ENCODE peak calls at places on chromosomes 6 and 20, in six cellular contexts. O is DMS 273 treated with DMSO at 0.1 percent for 48 hours; E is stimulated activated CD4-positive, alpha-beta T cell treated with anti-CD3 and anti-CD28 coated beads, Interleukin-4, amount 100 ng/mL, for 1 hour; Q is T follicular helper cell; N is small intestine; F is omental fat pad. M is an unnamed sample.

GRCh38 chr6:40916816-40917215 is 122.2 kb downstream of the UNC5CL start:
- DNase-seq in O (no peak), E (no peak), Q (no peak), N (no peak), F (no peak), M (no peak)

GRCh38 chr6:36727491-36728021 is 29.9 kb downstream of the RAB44 start:
- DNase-seq in O (peak; percentile 84), E (no peak), Q (no peak), N (peak; percentile 43), F (no peak), M (no peak)

GRCh38 chr6:63804381-63804956 is 168.9 kb downstream of the PHF3 start:
- DNase-seq in O (no peak), E (no peak), Q (no peak), N (no peak), F (no peak), M (no peak)

GRCh38 chr6:149012040-149012545 is 265.3 kb downstream of the UST start:
- DNase-seq in O (no peak), E (no peak), Q (no peak), N (no peak), F (no peak), M (no peak)

GRCh38 chr6:143060806-143061596 is at the start of gene AIG1:
- DNase-seq in O (no peak), E (peak; percentile 63), Q (peak; percentile 46), N (no peak), F (peak; percentile 29), M (peak; percentile 33)

GRCh38 chr6:99592900-99593299 is 13.7 kb upstream of the PRDM13 start:
- DNase-seq in O (no peak), E (no peak), Q (no peak), N (no peak), F (no peak), M (no peak)

GRCh38 chr6:71524201-71524600 is 235.6 kb downstream of the OGFRL1 start:
- DNase-seq in O (no peak), E (no peak), Q (no peak), N (no peak), F (no peak), M (no peak)

GRCh38 chr20:3995067-3995748 is 20.1 kb downstream of the RNF24 start:
- DNase-seq in O (no peak), E (no peak), Q (no peak), N (no peak), F (no peak), M (no peak)

GRCh38 chr6:151430886-151431285 is 21.0 kb downstream of the RMND1 start:
- DNase-seq in O (no peak), E (no peak), Q (no peak), N (no peak), F (no peak), M (no peak)

GRCh38 chr20:63580796-63581461 is 6.9 kb upstream of the HELZ2 start:
- DNase-seq in O (no peak), E (peak; percentile 71), Q (peak; percentile 65), N (peak; percentile 37), F (no peak), M (no peak)

GRCh38 chr6:131062245-131063027 is 609 bp downstream of the EPB41L2 start:
- DNase-seq in O (no peak), E (peak; percentile 21), Q (peak; percentile 0), N (peak; percentile 26), F (no peak), M (no peak)

M was measured in tibial nerve.